ENCODE peak calls at places on chromosomes 16 and 17, in nine cellular contexts. G is SJSA1, F is aorta, Q is suprapubic skin, R is PC-9, J is A549, P is NT2/D1, Y is tibial nerve, Z is right cardiac atrium. E is an unnamed sample.
A peak's percentile ranks its signal among the peaks of the same experiment; 100 is the strongest.

GRCh38 chr17:9258115-9259020 is 237.1 kb downstream of the NTN1 start:
- DNase-seq in G (peak; percentile 19), F (no peak), Q (no peak), R (no peak), J (no peak), P (no peak), Y (no peak), Z (no peak), E (no peak)

GRCh38 chr17:34248807-34249496 is 6.1 kb upstream of the CCL2 start:
- DNase-seq in G (no peak), F (no peak), Q (no peak), R (no peak), J (no peak), P (no peak), Y (no peak), Z (no peak), E (no peak)

GRCh38 chr17:1197379-1197778 is 17.6 kb upstream of the ABR start:
- DNase-seq in G (no peak), F (peak; percentile 65), Q (peak; percentile 86), R (no peak), J (no peak), P (no peak), Y (peak; percentile 76), Z (no peak), E (no peak)

GRCh38 chr17:82977586-82977985 is 101.8 kb upstream of the METRNL start:
- DNase-seq in G (no peak), F (no peak), Q (no peak), R (no peak), J (no peak), P (no peak), Y (no peak), Z (no peak), E (no peak)

GRCh38 chr17:39820541-39820940 is 43.6 kb downstream of the IKZF3 start:
- DNase-seq in G (no peak), F (no peak), Q (no peak), R (no peak), J (no peak), P (no peak), Y (no peak), Z (no peak), E (no peak)

GRCh38 chr17:32302860-32303649 is 37.4 kb downstream of the RHBDL3 start:
- DNase-seq in G (no peak), F (no peak), Q (no peak), R (no peak), J (no peak), P (peak; percentile 77), Y (no peak), Z (no peak), E (no peak)

GRCh38 chr17:39027037-39027436 is 59.8 kb upstream of the FBXO47 start:
- DNase-seq in G (no peak), F (peak; percentile 68), Q (peak; percentile 86), R (peak; percentile 62), J (no peak), P (no peak), Y (peak; percentile 46), Z (peak; percentile 92), E (no peak)

GRCh38 chr17:4487820-4488716 is 10.6 kb upstream of the SPNS2 start:
- DNase-seq in G (no peak), F (no peak), Q (no peak), R (no peak), J (no peak), P (no peak), Y (no peak), Z (no peak), E (no peak)

GRCh38 chr17:9644910-9645751 is at the start of gene USP43:
- DNase-seq in G (peak; percentile 68), F (no peak), Q (no peak), R (peak; percentile 90), J (peak; percentile 72), P (no peak), Y (no peak), Z (peak; percentile 40), E (no peak)

GRCh38 chr16:19785512-19786130 is 67.5 kb downstream of the IQCK start:
- DNase-seq in G (peak; percentile 24), F (no peak), Q (no peak), R (no peak), J (no peak), P (no peak), Y (peak; percentile 2), Z (no peak), E (no peak)

GRCh38 chr17:17725853-17726720 is 44.8 kb downstream of the RAI1 start:
- DNase-seq in G (no peak), F (no peak), Q (no peak), R (no peak), J (no peak), P (no peak), Y (no peak), Z (peak; percentile 54), E (no peak)

GRCh38 chr17:56112086-56112485 is 41.2 kb upstream of the ANKFN1 start:
- DNase-seq in G (peak; percentile 21), F (no peak), Q (no peak), R (no peak), J (no peak), P (no peak), Y (no peak), Z (no peak), E (no peak)

GRCh38 chr17:71585540-71585939 is 535.3 kb upstream of the SOX9 start:
- DNase-seq in G (no peak), F (no peak), Q (no peak), R (no peak), J (no peak), P (no peak), Y (no peak), Z (no peak), E (no peak)

GRCh38 chr17:28147026-28147425 is 104.5 kb downstream of the NLK start:
- DNase-seq in G (no peak), F (no peak), Q (no peak), R (no peak), J (no peak), P (no peak), Y (no peak), Z (no peak), E (no peak)

GRCh38 chr17:82380860-82381702 is 9.5 kb downstream of the UTS2R start:
- DNase-seq in G (peak; percentile 30), F (no peak), Q (no peak), R (no peak), J (no peak), P (no peak), Y (no peak), Z (no peak), E (no peak)

GRCh38 chr16:5906351-5906750 is 808.8 kb upstream of the EEF2KMT start:
- DNase-seq in G (no peak), F (no peak), Q (no peak), R (no peak), J (no peak), P (no peak), Y (no peak), Z (no peak), E (no peak)
- H3K9me3 ChIP-seq in G (peaks cover 5% of the 10 kb centered on the region), F (peaks cover 3% of the 10 kb centered on the region), Q (peaks cover 3% of the 10 kb centered on the region), R (no peaks in the 10 kb centered on the region), J (no peaks in the 10 kb centered on the region), P (no peaks in the 10 kb centered on the region), Y (peaks cover 26% of the 10 kb centered on the region), Z (no peaks in the 10 kb centered on the region), E (no peaks in the 10 kb centered on the region)

GRCh38 chr17:81366648-81367047 is 28.6 kb upstream of the BAHCC1 start:
- DNase-seq in G (no peak), F (no peak), Q (no peak), R (no peak), J (no peak), P (no peak), Y (no peak), Z (no peak), E (no peak)

GRCh38 chr17:81365601-81366585 is 29.4 kb upstream of the BAHCC1 start:
- DNase-seq in G (no peak), F (peak; percentile 73), Q (no peak), R (peak; percentile 88), J (no peak), P (no peak), Y (no peak), Z (peak; percentile 64), E (no peak)

GRCh38 chr17:81367171-81367570 is 28.1 kb upstream of the BAHCC1 start:
- DNase-seq in G (no peak), F (no peak), Q (no peak), R (no peak), J (no peak), P (no peak), Y (no peak), Z (peak; percentile 47), E (no peak)

GRCh38 chr17:81365148-81365600 is 30.1 kb upstream of the BAHCC1 start:
- DNase-seq in G (no peak), F (peak; percentile 74), Q (no peak), R (peak; percentile 85), J (no peak), P (no peak), Y (no peak), Z (peak; percentile 81), E (no peak)

GRCh38 chr17:81364278-81365147 is 30.7 kb upstream of the BAHCC1 start:
- DNase-seq in G (no peak), F (no peak), Q (no peak), R (no peak), J (no peak), P (no peak), Y (no peak), Z (no peak), E (no peak)
- H3K4me3 ChIP-seq in G (no peak overlapping the region), F (no peak overlapping the region), Q (peak overlapping the region; percentile 33), R (no peak overlapping the region), J (no peak overlapping the region), P (no peak overlapping the region), Y (peak overlapping the region; percentile 19), Z (no peak overlapping the region), E (peak overlapping the region; percentile 37)

GRCh38 chr16:35744084-35744483 is 2284.7 kb downstream of the TP53TG3F start:
- DNase-seq in G (no peak), F (no peak), Q (no peak), R (no peak), J (no peak), P (no peak), Y (no peak), Z (no peak), E (no peak)
- H3K9me3 ChIP-seq in G (no peaks in the 10 kb centered on the region), F (peaks cover 2% of the 10 kb centered on the region), Q (peaks cover 12% of the 10 kb centered on the region), R (no peaks in the 10 kb centered on the region), J (no peaks in the 10 kb centered on the region), P (peaks cover 25% of the 10 kb centered on the region), Y (peaks cover 42% of the 10 kb centered on the region), Z (no peaks in the 10 kb centered on the region), E (no peaks in the 10 kb centered on the region)

GRCh38 chr16:69744363-69745231 is 10.1 kb downstream of the NOB1 start:
- DNase-seq in G (no peak), F (no peak), Q (no peak), R (no peak), J (no peak), P (no peak), Y (no peak), Z (no peak), E (no peak)

GRCh38 chr16:69745232-69745612 is 9.5 kb downstream of the NOB1 start:
- DNase-seq in G (no peak), F (no peak), Q (no peak), R (no peak), J (no peak), P (no peak), Y (no peak), Z (no peak), E (no peak)

GRCh38 chr16:69741951-69742904 is 12.5 kb downstream of the NOB1 start:
- DNase-seq in G (no peak), F (peak; percentile 69), Q (no peak), R (peak; percentile 82), J (peak; percentile 59), P (no peak), Y (peak; percentile 91), Z (peak; percentile 95), E (no peak)

GRCh38 chr16:69745959-69746358 is 8.8 kb downstream of the NOB1 start:
- DNase-seq in G (no peak), F (no peak), Q (no peak), R (no peak), J (no peak), P (no peak), Y (no peak), Z (no peak), E (no peak)

GRCh38 chr16:69741519-69741918 is 13.2 kb downstream of the NOB1 start:
- DNase-seq in G (no peak), F (no peak), Q (no peak), R (peak; percentile 43), J (no peak), P (no peak), Y (no peak), Z (no peak), E (no peak)
- H3K4me3 ChIP-seq in G (no peak overlapping the region), F (no peak overlapping the region), Q (no peak overlapping the region), R (peak overlapping the region; percentile 25), J (peak overlapping the region; percentile 14), P (no peak overlapping the region), Y (no peak overlapping the region), Z (no peak overlapping the region), E (no peak overlapping the region)

E was measured in esophagus squamous epithelium.